ENCODE peak calls at places on chromosomes 4 and X, in nine cellular contexts. X is HFF-Myc, Q is fibroblast of the aortic adventitia, R is tibial nerve, M is A549, P is ascending aorta, G is glutamatergic neuron, B is mammary epithelial cell, S is endothelial cell. C is an unnamed sample.

GRCh38 chrX:136910565-136911040 is 30.1 kb upstream of the RBMX start:
- DNase-seq in B (no peak), M (no peak), S (no peak), G (no peak), X (no peak), Q (peak; percentile 40), R (no peak), P (no peak), C (no peak)

GRCh38 chrX:10971176-10971575 is 140.0 kb upstream of the HCCS start:
- DNase-seq in X (no peak), G (no peak), M (no peak), R (no peak), P (no peak), S (no peak), Q (peak; percentile 58), B (no peak), C (no peak)

GRCh38 chrX:115562492-115562872 is 1.5 kb downstream of the PLS3 start:
- DNase-seq in X (no peak), R (no peak), P (no peak), G (no peak), B (peak; percentile 41), S (no peak), Q (peak; percentile 78), M (peak; percentile 64), C (no peak)

GRCh38 chr4:110636677-110637407 is 14.0 kb upstream of the PITX2 start:
- DNase-seq in S (peak; percentile 44), G (peak; percentile 46), Q (peak; percentile 65), P (no peak), B (no peak), R (no peak), M (peak; percentile 44), X (peak; percentile 32), C (no peak)

GRCh38 chrX:136636121-136636520 is 11.8 kb upstream of the CD40LG start:
- DNase-seq in Q (no peak), M (no peak), G (peak; percentile 13), P (no peak), B (no peak), R (no peak), X (no peak), S (peak; percentile 3), C (no peak)

GRCh38 chr4:66571145-66571544 is 900.9 kb upstream of the EPHA5 start:
- DNase-seq in P (no peak), R (no peak), G (no peak), M (no peak), X (no peak), Q (no peak), S (no peak), B (no peak), C (no peak)

GRCh38 chr4:31083451-31083850 is 363.3 kb downstream of the PCDH7 start:
- DNase-seq in B (no peak), M (no peak), S (no peak), R (no peak), X (no peak), P (no peak), G (no peak), Q (no peak), C (no peak)

GRCh38 chrX:119272882-119273806 is 37.1 kb downstream of the PGRMC1 start:
- DNase-seq in R (no peak), M (no peak), Q (peak; percentile 7), B (no peak), G (peak; percentile 62), X (no peak), P (no peak), S (peak; percentile 66), C (no peak)

GRCh38 chr4:37188100-37188499 is 56.4 kb upstream of the NWD2 start:
- DNase-seq in M (peak; percentile 4), Q (no peak), P (no peak), R (no peak), B (no peak), G (no peak), S (no peak), X (no peak), C (no peak)

GRCh38 chrX:153897899-153898298 is 6.6 kb upstream of the AVPR2 start:
- DNase-seq in B (no peak), S (no peak), X (no peak), P (no peak), G (no peak), Q (no peak), M (no peak), R (no peak), C (no peak)

GRCh38 chr4:7418131-7418943 is 16.4 kb downstream of the PSAPL1 start:
- DNase-seq in B (no peak), P (peak; percentile 44), X (no peak), R (no peak), Q (no peak), G (no peak), M (no peak), S (no peak), C (peak; percentile 0)

GRCh38 chr4:40923326-40924095 is 173.8 kb downstream of the NSUN7 start:
- DNase-seq in B (no peak), P (peak; percentile 85), G (no peak), S (no peak), M (no peak), R (no peak), Q (no peak), X (no peak), C (no peak)

GRCh38 chr4:148283665-148284064 is 158.5 kb downstream of the NR3C2 start:
- DNase-seq in P (no peak), Q (no peak), X (no peak), B (no peak), G (no peak), S (no peak), R (no peak), M (no peak), C (no peak)

GRCh38 chr4:148286043-148286442 is 156.2 kb downstream of the NR3C2 start:
- DNase-seq in R (no peak), X (no peak), M (no peak), P (no peak), S (no peak), Q (no peak), B (no peak), G (no peak), C (no peak)

GRCh38 chr4:148287111-148287510 is 155.1 kb downstream of the NR3C2 start:
- DNase-seq in R (no peak), P (no peak), X (no peak), G (no peak), M (no peak), B (no peak), S (no peak), Q (no peak), C (no peak)

GRCh38 chr4:148288448-148288847 is 153.8 kb downstream of the NR3C2 start:
- DNase-seq in B (no peak), M (no peak), S (no peak), X (no peak), Q (no peak), R (no peak), P (no peak), G (no peak), C (no peak)

DNA sequence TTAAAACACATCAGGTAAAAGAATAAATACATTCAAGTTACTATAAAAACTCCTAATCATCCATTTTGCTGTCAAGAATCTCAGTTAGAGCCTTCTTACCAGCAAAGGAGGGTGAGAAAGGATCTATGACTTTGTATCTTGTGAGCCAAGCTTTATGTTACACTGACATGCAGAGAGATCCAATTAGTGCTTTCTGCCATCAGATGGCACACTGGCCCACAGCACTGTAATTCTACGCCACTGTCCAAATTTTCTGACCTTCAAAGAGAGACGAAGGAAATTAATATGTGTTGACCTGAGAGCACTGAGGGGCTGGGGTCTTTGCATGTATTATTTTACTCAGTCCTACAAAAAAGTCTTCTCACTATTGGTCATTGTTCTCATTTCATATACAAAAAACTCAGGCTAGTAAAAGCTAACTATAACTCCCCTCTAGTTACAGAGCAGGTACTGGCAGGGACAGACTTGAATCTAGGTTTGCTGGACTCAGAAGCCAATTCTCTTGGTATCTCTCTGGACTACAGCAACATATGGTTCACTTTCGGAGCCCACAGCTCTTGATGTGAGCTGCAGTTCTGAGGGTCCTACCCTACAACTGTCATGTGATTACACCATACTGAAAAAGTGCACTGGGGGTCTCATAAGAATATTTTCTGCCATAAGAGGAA is 157.6 kb downstream of the NR3C2 start:
- DNase-seq in B (no peak), S (no peak), P (no peak), G (no peak), Q (no peak), X (no peak), M (no peak), R (no peak), C (no peak)
- TF ChIP-seq CTCF in B (peak; percentile 4), S (no peak), P (no peak), G (no peak), Q (no peak), X (no peak), M (no peak), R (no peak), C (peak; percentile 33)

DNA sequence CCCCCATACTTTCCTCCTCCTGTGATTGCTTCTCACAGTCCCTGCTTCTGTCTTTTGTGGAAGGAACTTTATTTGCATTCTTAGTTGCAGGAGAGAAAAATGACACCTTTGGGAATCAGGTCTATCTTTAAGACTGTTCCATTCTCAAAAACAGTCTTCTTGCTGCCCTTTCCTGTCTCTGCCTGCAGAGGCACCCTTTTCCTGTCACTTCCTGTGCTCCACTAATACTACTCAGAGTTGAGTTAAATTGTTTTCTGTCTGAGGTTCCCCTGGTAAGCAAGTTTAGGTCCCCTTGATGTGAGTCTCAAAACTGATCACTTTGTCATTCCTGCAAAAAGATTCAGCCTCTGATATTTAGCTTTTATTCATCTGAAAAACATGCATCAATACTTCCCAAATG is 208.8 kb upstream of the CLNK start:
- DNase-seq in R (no peak), Q (peak; percentile 9), M (no peak), S (no peak), P (no peak), X (no peak), G (peak; percentile 13), B (peak; percentile 1), C (no peak)
- TF ChIP-seq CTCF in R (no peak), Q (peak; percentile 54), M (no peak), S (no peak), P (no peak), X (no peak), G (peak; percentile 37), B (peak; percentile 6), C (no peak)

DNA sequence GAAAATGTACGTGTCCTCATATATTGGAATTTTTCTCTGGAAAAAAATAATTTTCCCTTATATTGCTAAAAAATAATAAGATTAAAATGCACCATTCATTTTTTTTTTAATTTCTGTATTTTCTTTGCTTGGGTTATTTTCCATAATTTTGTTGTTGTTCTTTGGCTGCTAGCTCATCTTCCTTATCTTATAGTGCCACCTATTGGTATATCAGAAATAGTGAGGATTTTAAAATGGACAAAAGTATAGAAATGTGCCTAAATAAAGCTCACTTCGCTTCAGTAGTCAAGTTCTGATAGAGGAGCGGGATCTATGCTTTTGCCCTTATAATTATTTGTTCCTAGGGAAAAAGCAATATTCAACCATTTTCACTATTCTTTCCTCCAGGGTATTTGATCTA is 134.8 kb downstream of the NAP1L3 start:
- DNase-seq in M (no peak), P (no peak), Q (no peak), B (no peak), R (no peak), G (no peak), X (no peak), S (no peak), C (no peak)
- TF ChIP-seq CTCF in M (peak; percentile 25), P (no peak), Q (peak; percentile 19), B (peak; percentile 43), R (no peak), G (peak; percentile 29), X (no peak), S (peak; percentile 12), C (peak; percentile 44)

DNA sequence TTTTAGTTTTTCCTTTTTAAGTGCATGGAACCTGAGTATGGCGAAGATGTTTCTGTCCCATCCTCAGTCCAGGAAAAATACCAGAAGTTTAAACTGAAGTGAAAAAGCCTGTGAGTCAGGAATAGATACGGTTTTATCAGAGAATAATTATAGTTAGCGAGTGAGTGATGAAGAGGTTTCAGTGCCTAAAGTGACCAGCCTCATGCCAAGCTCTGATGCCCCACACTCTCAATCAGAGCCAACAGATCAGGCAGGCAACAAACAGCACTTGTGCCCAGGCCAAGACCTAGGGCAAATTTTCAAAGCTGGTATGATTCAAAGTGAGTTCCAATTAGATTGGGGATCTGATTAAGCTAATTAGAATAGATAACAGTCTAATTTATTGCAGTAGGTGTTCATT is 212.8 kb upstream of the NRK start:
- DNase-seq in G (no peak), X (no peak), R (no peak), B (no peak), Q (no peak), M (no peak), P (no peak), S (no peak), C (no peak)
- TF ChIP-seq CTCF in G (no peak), X (no peak), R (no peak), B (no peak), Q (no peak), M (no peak), P (no peak), S (no peak), C (no peak)